ENCODE peak calls at places on chromosome 6, in eight cellular contexts. Y is GM20000, R is progenitor cell of endocrine pancreas, X is AG10803, W is choroid plexus epithelial cell, N is epithelial cell of esophagus, T is cardiac muscle cell, C is fibroblast of the aortic adventitia. M is an unnamed sample.

GRCh38 chr6:78192057-78192456 is 539.2 kb downstream of the MEI4 start:
- DNase-seq in Y (no peak), R (no peak), X (no peak), W (no peak), N (no peak), T (no peak), C (no peak), M (no peak)

GRCh38 chr6:25172819-25173218 is 106.4 kb upstream of the CARMIL1 start:
- DNase-seq in Y (no peak), R (no peak), X (peak), W (peak), N (peak), T (no peak), C (peak), M (no peak)

GRCh38 chr6:147711511-147711910 is 203.0 kb downstream of the SAMD5 start:
- DNase-seq in Y (no peak), R (no peak), X (peak), W (no peak), N (no peak), T (no peak), C (no peak), M (no peak)

GRCh38 chr6:4212588-4212987 is 77.2 kb upstream of the ECI2 start:
- DNase-seq in Y (no peak), R (no peak), X (peak), W (no peak), N (no peak), T (no peak), C (no peak), M (no peak)

GRCh38 chr6:6803180-6803978 is 214.9 kb downstream of the LY86 start:
- DNase-seq in Y (peak), R (no peak), X (no peak), W (no peak), N (peak), T (no peak), C (no peak), M (no peak)

GRCh38 chr6:53734473-53735299 is 60.1 kb upstream of the LRRC1 start:
- DNase-seq in Y (peak), R (no peak), X (peak), W (peak), N (peak), T (peak), C (peak), M (no peak)

GRCh38 chr6:226516-227073 is 65.7 kb upstream of the DUSP22 start:
- DNase-seq in Y (no peak), R (no peak), X (no peak), W (no peak), N (no peak), T (no peak), C (no peak), M (no peak)

GRCh38 chr6:8065519-8065911 is 1.3 kb upstream of the BLOC1S5 start:
- DNase-seq in Y (peak), R (no peak), X (no peak), W (no peak), N (peak), T (no peak), C (no peak), M (no peak)

GRCh38 chr6:56050530-56050929 is 175.1 kb upstream of the BMP5 start:
- DNase-seq in Y (no peak), R (no peak), X (no peak), W (no peak), N (no peak), T (no peak), C (no peak), M (no peak)

GRCh38 chr6:170139531-170139930 is 151.3 kb downstream of the DLL1 start:
- DNase-seq in Y (no peak), R (no peak), X (no peak), W (no peak), N (no peak), T (no peak), C (no peak), M (no peak)

GRCh38 chr6:155765275-155766194 is 309.9 kb upstream of the NOX3 start:
- DNase-seq in Y (no peak), R (no peak), X (peak), W (peak), N (no peak), T (no peak), C (peak), M (no peak)

GRCh38 chr6:164185342-164185920 is 770.9 kb downstream of the QKI start:
- DNase-seq in Y (no peak), R (no peak), X (no peak), W (no peak), N (no peak), T (no peak), C (no peak), M (no peak)

GRCh38 chr6:111263837-111264236 is 176.5 kb downstream of the SLC16A10 start:
- DNase-seq in Y (no peak), R (no peak), X (peak), W (peak), N (peak), T (no peak), C (peak), M (no peak)

GRCh38 chr6:87806635-87807034 is 104.6 kb upstream of the AKIRIN2 start:
- DNase-seq in Y (no peak), R (no peak), X (no peak), W (no peak), N (no peak), T (no peak), C (no peak), M (no peak)

GRCh38 chr6:150723857-150724256 is 124.2 kb downstream of the PLEKHG1 start:
- DNase-seq in Y (no peak), R (no peak), X (peak), W (no peak), N (peak), T (no peak), C (no peak), M (no peak)

GRCh38 chr6:108118791-108119211 is 44.3 kb upstream of the OSTM1 start:
- DNase-seq in Y (peak), R (no peak), X (no peak), W (no peak), N (no peak), T (no peak), C (peak), M (no peak)

GRCh38 chr6:88492824-88493223 is 326.7 kb upstream of the CNR1 start:
- DNase-seq in Y (no peak), R (no peak), X (peak), W (peak), N (peak), T (peak), C (peak), M (no peak)

GRCh38 chr6:35302604-35303218 is 5.1 kb downstream of the DEF6 start:
- DNase-seq in Y (peak), R (no peak), X (no peak), W (peak), N (peak), T (peak), C (no peak), M (no peak)

GRCh38 chr6:33206864-33207568 is 1.3 kb upstream of the RING1 start:
- DNase-seq in Y (peak), R (no peak), X (peak), W (no peak), N (peak), T (no peak), C (no peak), M (no peak)

GRCh38 chr6:137866200-137866913 is 702 bp upstream of the TNFAIP3 start:
- DNase-seq in Y (peak), R (peak), X (no peak), W (no peak), N (peak), T (no peak), C (no peak), M (no peak)

GRCh38 chr6:2641044-2641673 is 109.6 kb downstream of the MYLK4 start:
- DNase-seq in Y (peak), R (no peak), X (no peak), W (no peak), N (no peak), T (no peak), C (no peak), M (no peak)

GRCh38 chr6:129929433-129929832 is 68.3 kb upstream of the TMEM244 start:
- DNase-seq in Y (no peak), R (no peak), X (peak), W (peak), N (peak), T (no peak), C (peak), M (no peak)

GRCh38 chr6:93139408-93140081 is 279.8 kb downstream of the EPHA7 start:
- DNase-seq in Y (no peak), R (no peak), X (no peak), W (no peak), N (no peak), T (no peak), C (no peak), M (no peak)

GRCh38 chr6:22041797-22042489 is 254.9 kb downstream of the PRL start:
- DNase-seq in Y (no peak), R (no peak), X (peak), W (peak), N (peak), T (no peak), C (peak), M (no peak)

GRCh38 chr6:49499623-49500022 is at the start of gene GLYATL3:
- DNase-seq in Y (no peak), R (no peak), X (no peak), W (no peak), N (no peak), T (no peak), C (no peak), M (no peak)

GRCh38 chr6:52306972-52307849 is 22.7 kb upstream of the MCM3 start:
- DNase-seq in Y (no peak), R (no peak), X (no peak), W (no peak), N (no peak), T (no peak), C (no peak), M (no peak)

GRCh38 chr6:44064089-44064947 is 62.9 kb downstream of the MRPL14 start:
- DNase-seq in Y (peak), R (no peak), X (peak), W (peak), N (peak), T (no peak), C (peak), M (peak)

GRCh38 chr6:80438728-80439127 is 332.3 kb downstream of the BCKDHB start:
- DNase-seq in Y (no peak), R (no peak), X (peak), W (peak), N (peak), T (no peak), C (peak), M (no peak)

GRCh38 chr6:157368359-157369049 is 12.5 kb upstream of the ZDHHC14 start:
- DNase-seq in Y (no peak), R (no peak), X (no peak), W (no peak), N (no peak), T (no peak), C (no peak), M (no peak)

GRCh38 chr6:20841806-20842205 is 307.5 kb downstream of the CDKAL1 start:
- DNase-seq in Y (no peak), R (no peak), X (no peak), W (no peak), N (no peak), T (no peak), C (no peak), M (no peak)

GRCh38 chr6:64591682-64592081 is 956.1 kb downstream of the PHF3 start:
- DNase-seq in Y (no peak), R (no peak), X (no peak), W (no peak), N (no peak), T (no peak), C (no peak), M (no peak)

GRCh38 chr6:64589961-64590360 is 954.4 kb downstream of the PHF3 start:
- DNase-seq in Y (no peak), R (no peak), X (no peak), W (no peak), N (no peak), T (no peak), C (no peak), M (no peak)

GRCh38 chr6:64590965-64591364 is 955.4 kb downstream of the PHF3 start:
- DNase-seq in Y (no peak), R (no peak), X (no peak), W (no peak), N (no peak), T (no peak), C (no peak), M (no peak)
- TF ChIP-seq CTCF in Y (no peak), R (no peak), X (no peak), W (no peak), N (no peak), T (no peak), C (no peak), M (no peak)

GRCh38 chr6:142463988-142464387 is 162.2 kb downstream of the ADGRG6 start:
- DNase-seq in Y (no peak), R (no peak), X (no peak), W (no peak), N (no peak), T (no peak), C (no peak), M (no peak)

GRCh38 chr6:142458857-142459256 is 157.1 kb downstream of the ADGRG6 start:
- DNase-seq in Y (no peak), R (no peak), X (no peak), W (no peak), N (no peak), T (no peak), C (no peak), M (no peak)

GRCh38 chr6:142459267-142459666 is 157.5 kb downstream of the ADGRG6 start:
- DNase-seq in Y (no peak), R (no peak), X (peak), W (peak), N (no peak), T (no peak), C (peak), M (no peak)

GRCh38 chr6:142457638-142458406 is 156.0 kb downstream of the ADGRG6 start:
- DNase-seq in Y (no peak), R (no peak), X (no peak), W (no peak), N (no peak), T (no peak), C (no peak), M (no peak)

GRCh38 chr6:142462260-142462659 is 160.5 kb downstream of the ADGRG6 start:
- DNase-seq in Y (no peak), R (no peak), X (no peak), W (no peak), N (no peak), T (no peak), C (no peak), M (no peak)
- TF ChIP-seq CTCF in Y (no peak), R (peak), X (no peak), W (peak), N (peak), T (peak), C (peak), M (no peak)

GRCh38 chr6:112931835-112932234 is 584.7 kb downstream of the RFPL4B start:
- DNase-seq in Y (no peak), R (no peak), X (peak), W (peak), N (no peak), T (no peak), C (peak), M (no peak)
- TF ChIP-seq CTCF in Y (no peak), R (no peak), X (no peak), W (no peak), N (no peak), T (no peak), C (no peak), M (no peak)

DNA sequence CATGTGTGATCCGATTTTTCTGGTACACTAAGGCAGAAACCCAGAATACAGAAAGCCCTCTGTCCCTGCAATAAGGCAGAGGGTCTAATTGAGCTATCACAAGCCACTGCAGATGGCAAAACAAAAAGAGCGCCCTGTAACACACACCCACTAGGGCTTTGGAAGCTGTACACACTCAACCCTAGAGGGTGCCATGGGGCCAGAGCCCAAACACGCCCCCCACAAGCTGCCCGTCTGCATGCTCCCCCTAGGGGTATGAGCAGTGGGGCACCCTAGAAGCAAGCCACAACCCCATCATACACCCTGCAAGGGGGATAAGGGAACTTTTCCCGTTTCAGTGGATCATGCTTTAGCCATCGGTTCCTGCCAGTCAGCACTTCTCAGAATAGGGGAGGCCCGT is 62.2 kb upstream of the PDE10A start:
- DNase-seq in Y (no peak), R (no peak), X (no peak), W (no peak), N (no peak), T (no peak), C (no peak), M (no peak)
- TF ChIP-seq CTCF in Y (no peak), R (no peak), X (no peak), W (no peak), N (no peak), T (no peak), C (no peak), M (no peak)

GRCh38 chr6:12640438-12640837 is 76.1 kb upstream of the PHACTR1 start:
- DNase-seq in Y (no peak), R (no peak), X (no peak), W (no peak), N (no peak), T (no peak), C (no peak), M (no peak)

GRCh38 chr6:12635375-12635774 is 81.2 kb upstream of the PHACTR1 start:
- DNase-seq in Y (no peak), R (no peak), X (no peak), W (no peak), N (no peak), T (no peak), C (no peak), M (no peak)

GRCh38 chr6:12635813-12636212 is 80.8 kb upstream of the PHACTR1 start:
- DNase-seq in Y (no peak), R (no peak), X (peak), W (peak), N (no peak), T (peak), C (peak), M (no peak)

GRCh38 chr6:12636336-12636735 is 80.2 kb upstream of the PHACTR1 start:
- DNase-seq in Y (no peak), R (no peak), X (no peak), W (peak), N (no peak), T (no peak), C (no peak), M (no peak)

DNA sequence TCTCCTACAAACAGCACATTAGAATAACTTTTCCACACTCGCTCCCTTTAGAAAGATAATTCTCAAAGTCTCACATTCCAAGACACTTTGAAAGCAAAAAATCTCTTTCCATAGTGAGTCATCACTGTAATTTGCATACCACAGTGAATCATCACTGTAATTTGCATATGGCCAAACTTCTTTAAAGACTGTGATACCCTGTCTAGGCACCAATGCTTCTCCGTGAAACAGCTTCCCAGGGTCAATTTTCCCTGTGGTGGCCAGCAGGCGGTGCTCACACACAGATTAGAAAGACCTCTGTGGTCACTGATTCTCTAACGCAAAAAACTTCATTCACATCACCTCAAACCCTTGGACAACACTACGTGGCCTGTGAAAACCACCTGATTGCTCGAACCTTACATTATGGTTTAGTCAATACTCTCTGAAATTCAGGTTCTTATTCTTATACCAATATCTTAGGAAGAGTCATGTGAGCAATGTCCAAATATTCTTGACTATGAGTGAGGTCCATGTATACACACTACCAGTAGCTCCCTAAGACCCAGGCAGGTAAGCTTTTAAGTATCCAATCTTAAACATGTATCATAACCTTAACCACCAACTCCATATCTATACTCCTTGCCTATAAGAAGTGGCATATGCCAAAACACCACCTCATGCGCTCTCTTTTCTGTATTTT is 78.5 kb upstream of the PHACTR1 start:
- DNase-seq in Y (peak), R (peak), X (peak), W (peak), N (peak), T (peak), C (peak), M (no peak)
- TF ChIP-seq CTCF in Y (peak), R (peak), X (peak), W (peak), N (peak), T (peak), C (peak), M (no peak)

M was measured in omental fat pad.